ENCODE peak calls at places on chromosome 11, in four cellular contexts. S, Q, Y and I are unnamed samples.

GRCh38 chr11:34356918-34357645 is 728 bp downstream of the ABTB2 start:
- DNase-seq in S (peak), Q (no peak), Y (no peak), I (peak)

GRCh38 chr11:6695377-6695776 is 12.2 kb upstream of the MRPL17 start:
- DNase-seq in S (no peak), Q (no peak), Y (no peak), I (no peak)

GRCh38 chr11:46504817-46505613 is 88.8 kb downstream of the AMBRA1 start:
- DNase-seq in S (no peak), Q (no peak), Y (no peak), I (no peak)

GRCh38 chr11:47442514-47442913 is 6.4 kb downstream of the RAPSN start:
- DNase-seq in S (no peak), Q (no peak), Y (no peak), I (no peak)

GRCh38 chr11:20355221-20356219 is 8.0 kb upstream of the HTATIP2 start:
- DNase-seq in S (no peak), Q (peak), Y (no peak), I (peak)

GRCh38 chr11:2531277-2531986 is 86.6 kb downstream of the KCNQ1 start:
- DNase-seq in S (peak), Q (peak), Y (no peak), I (peak)

GRCh38 chr11:114001416-114001815 is 26.5 kb downstream of the HTR3A start:
- DNase-seq in S (no peak), Q (no peak), Y (no peak), I (no peak)

GRCh38 chr11:114200785-114201184 is 95.4 kb upstream of the NNMT start:
- DNase-seq in S (no peak), Q (no peak), Y (no peak), I (no peak)

GRCh38 chr11:69157156-69157821 is 1.6 kb downstream of the SMIM38 start:
- DNase-seq in S (no peak), Q (peak), Y (no peak), I (no peak)

GRCh38 chr11:9099617-9100016 is 8.2 kb upstream of the SCUBE2 start:
- DNase-seq in S (no peak), Q (peak), Y (no peak), I (no peak)

GRCh38 chr11:12319734-12320387 is 57.5 kb upstream of the PARVA start:
- DNase-seq in S (no peak), Q (no peak), Y (no peak), I (no peak)

GRCh38 chr11:73414977-73415492 is 38.8 kb downstream of the RELT start:
- DNase-seq in S (no peak), Q (no peak), Y (peak), I (no peak)

GRCh38 chr11:110185599-110185998 is 92.4 kb downstream of the ZC3H12C start:
- DNase-seq in S (no peak), Q (no peak), Y (no peak), I (no peak)

GRCh38 chr11:32391965-32392553 is 43.3 kb downstream of the WT1 start:
- DNase-seq in S (no peak), Q (no peak), Y (no peak), I (no peak)

GRCh38 chr11:30392221-30392784 is 69.4 kb downstream of the ARL14EP start:
- DNase-seq in S (no peak), Q (no peak), Y (no peak), I (no peak)

GRCh38 chr11:72937439-72937838 is 123.2 kb downstream of the ATG16L2 start:
- DNase-seq in S (no peak), Q (no peak), Y (no peak), I (no peak)

GRCh38 chr11:2912498-2912897 is 16.7 kb downstream of the PHLDA2 start:
- DNase-seq in S (no peak), Q (peak), Y (no peak), I (no peak)

GRCh38 chr11:109547356-109548027 is 125.5 kb downstream of the C11orf87 start:
- DNase-seq in S (no peak), Q (no peak), Y (no peak), I (no peak)

GRCh38 chr11:6587360-6587953 is 16.0 kb downstream of the RRP8 start:
- DNase-seq in S (no peak), Q (no peak), Y (no peak), I (no peak)

GRCh38 chr11:133619973-133620372 is 87.7 kb upstream of the OPCML start:
- DNase-seq in S (no peak), Q (no peak), Y (peak), I (no peak)

DNA sequence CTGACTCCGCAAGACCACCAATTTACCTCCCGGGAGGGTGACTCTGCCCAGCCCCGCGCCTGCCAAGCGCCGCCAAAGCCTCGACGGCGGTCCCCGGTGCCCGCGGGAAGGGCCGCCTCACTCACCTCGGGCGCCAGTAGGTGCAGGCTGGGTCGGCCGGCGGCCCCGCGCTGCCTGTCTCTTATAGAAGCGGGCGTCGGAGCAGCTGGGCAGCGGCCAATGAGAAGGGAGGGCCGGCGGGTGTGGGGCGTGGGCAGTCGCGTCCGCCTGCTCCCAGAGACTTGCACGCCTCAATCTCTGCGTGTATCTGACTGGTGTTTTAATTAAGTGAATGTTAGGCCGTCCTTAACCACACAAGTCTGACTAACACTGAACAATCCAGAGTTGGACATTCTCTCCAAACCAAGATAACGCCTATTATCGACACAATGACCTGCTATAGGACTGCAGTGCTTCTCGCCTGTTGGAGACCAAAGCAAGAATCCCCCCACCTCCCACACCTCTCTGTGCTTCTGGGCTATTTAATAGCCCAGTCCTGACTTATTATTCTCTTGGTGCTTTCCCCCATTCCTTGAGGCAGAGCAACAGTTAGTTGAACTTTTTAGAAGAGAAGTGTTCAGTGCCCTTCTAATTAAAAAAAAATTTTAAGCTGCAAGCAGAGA is at the start of gene TPH1:
- DNase-seq in S (no peak), Q (peak), Y (no peak), I (no peak)
- TF ChIP-seq SPI1 in S (no peak), Q (no peak), Y (no peak), I (no peak)

GRCh38 chr11:76025068-76025467 is 181.2 kb downstream of the WNT11 start:
- DNase-seq in S (no peak), Q (no peak), Y (no peak), I (no peak)
- TF ChIP-seq SPI1 in S (no peak), Q (no peak), Y (no peak), I (no peak)

GRCh38 chr11:14974021-14974698 is 2.0 kb upstream of the CALCA start:
- DNase-seq in S (no peak), Q (no peak), Y (no peak), I (no peak)

GRCh38 chr11:14971865-14972580 is at the start of gene CALCA:
- DNase-seq in S (no peak), Q (no peak), Y (no peak), I (no peak)

GRCh38 chr11:14972581-14973490 is 685 bp upstream of the CALCA start:
- DNase-seq in S (no peak), Q (no peak), Y (no peak), I (no peak)

GRCh38 chr11:14974723-14975587 is 2.8 kb upstream of the CALCA start:
- DNase-seq in S (no peak), Q (peak), Y (no peak), I (no peak)

DNA sequence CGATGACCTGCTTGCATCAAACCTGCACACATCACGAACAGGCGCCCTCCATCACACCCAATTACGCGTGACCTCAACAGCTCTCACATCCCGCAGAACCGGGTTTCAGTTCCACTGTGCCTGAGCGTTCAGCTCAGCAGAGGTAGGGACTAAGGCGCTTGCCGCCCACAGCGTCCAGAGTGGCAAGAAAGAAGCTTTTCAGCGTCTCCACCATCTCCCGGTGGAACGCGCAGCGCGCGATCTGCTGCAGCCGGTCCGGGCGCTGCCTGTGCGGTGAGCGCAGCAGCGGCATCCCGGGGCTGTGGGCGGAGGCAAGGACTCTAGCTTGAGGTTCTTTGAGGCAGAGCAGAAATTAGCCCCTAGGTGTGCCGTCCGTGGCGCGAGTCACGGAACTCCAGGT is 1.5 kb upstream of the CALCA start:
- DNase-seq in S (no peak), Q (no peak), Y (no peak), I (no peak)
- TF ChIP-seq SPI1 in S (peak), Q (no peak), Y (peak), I (no peak)

GRCh38 chr11:68051191-68052136 is 12.6 kb downstream of the TCIRG1 start:
- DNase-seq in S (no peak), Q (no peak), Y (no peak), I (no peak)
- TF ChIP-seq SPI1 in S (no peak), Q (no peak), Y (no peak), I (peak)

DNA sequence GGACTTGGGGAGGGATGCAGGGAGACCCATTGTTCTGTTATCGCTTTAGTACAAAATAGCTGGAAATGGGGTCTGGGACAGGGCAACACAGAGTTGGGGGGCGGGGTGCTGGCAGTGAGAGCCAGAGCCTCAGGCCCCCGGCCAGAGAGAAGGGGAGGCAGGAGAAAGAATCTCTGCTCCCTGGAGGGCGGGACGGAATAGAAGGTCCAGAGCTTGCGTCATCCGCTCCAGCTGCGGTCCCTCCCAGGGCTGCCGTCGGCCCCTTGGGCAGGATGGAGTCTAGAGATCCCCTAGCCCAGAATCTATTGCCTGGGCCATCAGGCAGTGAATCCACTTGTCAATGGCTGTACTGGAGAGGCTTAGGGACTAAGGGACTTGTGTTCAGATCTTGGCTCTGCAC is 5.0 kb downstream of the TP53I11 start:
- DNase-seq in S (no peak), Q (no peak), Y (no peak), I (no peak)
- TF ChIP-seq SPI1 in S (no peak), Q (no peak), Y (no peak), I (no peak)

GRCh38 chr11:128906185-128907065 is 15.3 kb downstream of the KCNJ5 start:
- DNase-seq in S (no peak), Q (no peak), Y (no peak), I (no peak)

GRCh38 chr11:128911239-128911638 is 20.1 kb downstream of the KCNJ5 start:
- DNase-seq in S (no peak), Q (no peak), Y (no peak), I (no peak)

GRCh38 chr11:128909438-128910125 is 18.4 kb downstream of the KCNJ5 start:
- DNase-seq in S (no peak), Q (no peak), Y (no peak), I (no peak)

GRCh38 chr11:128910583-128910982 is 19.4 kb downstream of the KCNJ5 start:
- DNase-seq in S (no peak), Q (no peak), Y (no peak), I (no peak)

DNA sequence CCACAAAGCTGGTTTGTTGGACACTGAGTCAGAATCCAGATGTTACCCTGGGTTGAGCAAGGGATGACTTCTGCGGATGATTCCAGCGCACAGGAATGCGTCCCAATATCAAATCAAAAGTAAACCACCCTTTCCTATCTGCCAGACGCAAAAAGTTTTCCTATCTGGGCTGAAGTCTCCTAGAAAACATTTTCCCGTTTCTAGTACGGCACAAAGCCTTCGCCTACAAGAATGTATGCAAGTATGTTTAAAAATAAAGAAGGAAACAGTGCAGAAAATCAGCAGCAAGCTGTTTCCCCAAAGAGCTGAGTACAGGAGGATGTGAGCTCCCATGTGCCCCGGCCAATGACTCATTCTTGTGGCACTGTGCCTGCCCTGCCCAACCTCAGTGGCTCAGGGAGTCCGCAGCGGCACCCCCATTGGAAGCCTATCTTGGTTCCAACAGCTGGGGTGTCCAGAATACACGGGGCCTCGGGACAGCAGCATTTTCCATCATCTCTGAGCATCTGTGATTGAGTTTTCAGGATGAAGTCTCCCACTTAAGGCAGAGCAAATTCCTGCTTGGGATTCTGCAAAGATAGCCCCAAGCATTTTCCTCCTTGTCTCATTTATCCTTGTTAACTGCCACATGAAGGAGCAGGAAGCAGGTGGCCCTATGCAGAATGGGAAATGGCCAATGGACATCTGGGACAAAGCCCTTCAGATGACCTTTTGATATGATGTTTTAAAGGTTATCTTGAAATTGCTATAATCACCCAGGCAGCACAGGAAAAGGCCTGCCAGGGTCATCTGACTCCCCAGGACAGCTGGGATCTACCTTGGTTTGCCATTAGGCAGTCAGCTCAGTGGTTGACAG is 17.5 kb downstream of the KCNJ5 start:
- DNase-seq in S (no peak), Q (no peak), Y (no peak), I (peak)
- TF ChIP-seq SPI1 in S (no peak), Q (no peak), Y (no peak), I (no peak)

GRCh38 chr11:70400643-70401042 is 2.3 kb downstream of the CTTN start:
- DNase-seq in S (no peak), Q (no peak), Y (no peak), I (no peak)
- TF ChIP-seq SPI1 in S (no peak), Q (no peak), Y (no peak), I (no peak)